ENCODE peak calls at places on chromosomes 6 and 20, in five cellular contexts. J is NCI-H2081, E is T-cell, R is H7, S is MCF 10A. H is an unnamed sample.

GRCh38 chr6:27092316-27092692 is 155.2 kb upstream of the PRSS16 start:
- DNase-seq in R (no peak), J (no peak), S (no peak), E (no peak), H (no peak)

GRCh38 chr6:157688960-157689599 is 134.0 kb upstream of the SNX9 start:
- DNase-seq in J (no peak), R (peak), E (no peak), S (peak), H (no peak)

GRCh38 chr6:114747995-114748625 is 405.3 kb upstream of the HS3ST5 start:
- DNase-seq in R (no peak), E (no peak), S (peak), J (peak), H (peak)

GRCh38 chr20:25071722-25072121 is 10.2 kb downstream of the VSX1 start:
- DNase-seq in S (no peak), E (no peak), J (no peak), R (peak), H (no peak)

GRCh38 chr6:139131736-139132285 is 3.1 kb upstream of the HECA start:
- DNase-seq in R (no peak), E (no peak), J (no peak), S (no peak), H (no peak)

GRCh38 chr6:18121580-18122127 is 823 bp downstream of the NHLRC1 start:
- DNase-seq in R (peak), E (no peak), J (no peak), S (no peak), H (no peak)

GRCh38 chr6:29005183-29005885 is at the start of gene ZNF311:
- DNase-seq in R (peak), J (no peak), S (peak), E (no peak), H (peak)

GRCh38 chr6:154969796-154970195 is 25.3 kb upstream of the TIAM2 start:
- DNase-seq in S (no peak), R (no peak), J (no peak), E (no peak), H (no peak)

GRCh38 chr20:22579119-22579427 is 5.3 kb downstream of the FOXA2 start:
- DNase-seq in S (no peak), E (no peak), J (peak), R (peak), H (no peak)

GRCh38 chr6:148440877-148441453 is 98.3 kb downstream of the SASH1 start:
- DNase-seq in S (peak), J (no peak), E (no peak), R (no peak), H (no peak)

GRCh38 chr6:49326337-49326736 is 136.7 kb downstream of the MMUT start:
- DNase-seq in R (no peak), J (no peak), E (no peak), S (peak), H (no peak)

GRCh38 chr6:73873081-73873480 is 177.1 kb downstream of the CD109 start:
- DNase-seq in E (no peak), J (no peak), R (no peak), S (no peak), H (no peak)

GRCh38 chr20:16662462-16662861 is 67.4 kb upstream of the SNRPB2 start:
- DNase-seq in S (no peak), J (no peak), E (no peak), R (no peak), H (no peak)

GRCh38 chr20:11174861-11175260 is 501.1 kb upstream of the JAG1 start:
- DNase-seq in S (no peak), J (no peak), R (no peak), E (no peak), H (no peak)

GRCh38 chr6:157034433-157035230 is 257.5 kb downstream of the ARID1B start:
- DNase-seq in J (peak), S (peak), E (no peak), R (peak), H (no peak)

GRCh38 chr6:130046711-130047439 is 28.5 kb downstream of the L3MBTL3 start:
- DNase-seq in R (no peak), E (no peak), J (no peak), S (no peak), H (no peak)

GRCh38 chr20:48682529-48683385 is 145.0 kb downstream of the PREX1 start:
- DNase-seq in S (peak), E (no peak), R (peak), J (peak), H (no peak)

GRCh38 chr20:4730782-4731181 is 9.1 kb downstream of the PRND start:
- DNase-seq in S (peak), J (no peak), E (no peak), R (peak), H (no peak)

GRCh38 chr20:62952373-62953166 is at the start of gene SLC17A9:
- DNase-seq in E (no peak), J (no peak), S (no peak), R (peak), H (peak)

GRCh38 chr6:51842487-51843469 is 244.6 kb downstream of the PKHD1 start:
- DNase-seq in R (no peak), J (no peak), E (no peak), S (no peak), H (no peak)

GRCh38 chr6:15485875-15486274 is 177.0 kb downstream of the DTNBP1 start:
- DNase-seq in J (no peak), E (no peak), R (no peak), S (no peak), H (no peak)

GRCh38 chr20:9467995-9468394 is 46.4 kb upstream of the LAMP5 start:
- DNase-seq in E (no peak), J (no peak), R (peak), S (no peak), H (no peak)

GRCh38 chr6:125853740-125854139 is 63.0 kb downstream of the NCOA7 start:
- DNase-seq in E (no peak), S (no peak), R (no peak), J (no peak), H (no peak)

GRCh38 chr6:47061631-47062300 is 19.6 kb upstream of the ADGRF1 start:
- DNase-seq in R (no peak), J (no peak), S (peak), E (no peak), H (peak)

GRCh38 chr6:107320126-107320525 is 139.2 kb downstream of the PDSS2 start:
- DNase-seq in S (no peak), E (no peak), J (no peak), R (no peak), H (no peak)

GRCh38 chr6:168956884-168957730 is 296.5 kb downstream of the THBS2 start:
- DNase-seq in R (peak), E (no peak), S (peak), J (peak), H (no peak)

GRCh38 chr20:43803276-43803675 is 76.5 kb upstream of the GTSF1L start:
- DNase-seq in S (no peak), R (no peak), J (no peak), E (no peak), H (no peak)

GRCh38 chr6:85404497-85405174 is 45.2 kb upstream of the NT5E start:
- DNase-seq in R (no peak), E (no peak), J (no peak), S (peak), H (no peak)

GRCh38 chr6:89494131-89494793 is 61.3 kb downstream of the ANKRD6 start:
- DNase-seq in E (no peak), S (no peak), R (peak), J (no peak), H (no peak)

GRCh38 chr6:142545147-142545546 is 243.3 kb downstream of the ADGRG6 start:
- DNase-seq in R (no peak), E (no peak), S (no peak), J (no peak), H (no peak)

GRCh38 chr6:126181173-126181741 is 158.7 kb upstream of the CENPW start:
- DNase-seq in E (no peak), J (no peak), S (peak), R (no peak), H (no peak)

GRCh38 chr6:159983641-159984080 is 14.8 kb downstream of the IGF2R start:
- DNase-seq in S (no peak), J (no peak), R (no peak), E (no peak), H (no peak)

GRCh38 chr6:86010915-86011786 is 368.5 kb upstream of the SYNCRIP start:
- DNase-seq in R (no peak), J (no peak), E (no peak), S (peak), H (no peak)